ENCODE peak calls at places on chromosome 19, in nine cellular contexts. Y is cardiac muscle cell; M is PC-3; E is CD4-positive, alpha-beta T cell; U is hypothalamus; Z is activated B cell treated with CpG ODN at 0.5 μM for 24 hours; S is activated naive CD4-positive, alpha-beta T cell; J is activated gamma-delta T cell treated with anti-CD3 and anti-CD28 coated beads, Interleukin-2, amount 50 U/mL, for 16 hours; I is activated CD4-positive, alpha-beta T cell treated with anti-CD3 and anti-CD28 coated beads, Interleukin-2, amount 10 ng/mL, durations not matched to agents 7 days and 5 days. T is an unnamed sample.

GRCh38 chr19:45050036-45050435 is 11.2 kb downstream of the CLASRP start:
- DNase-seq in Y (no peak), M (no peak), E (no peak), U (no peak), Z (no peak), S (no peak), J (no peak), I (no peak), T (no peak)

GRCh38 chr19:28878862-28879566 is 333.9 kb downstream of the UQCRFS1 start:
- DNase-seq in Y (peak; percentile 83), M (peak; percentile 62), E (peak; percentile 20), U (peak; percentile 26), Z (peak; percentile 18), S (peak; percentile 29), J (peak; percentile 19), I (peak; percentile 71), T (peak; percentile 3)

GRCh38 chr19:27859689-27860088 is 1353.3 kb downstream of the UQCRFS1 start:
- DNase-seq in Y (no peak), M (no peak), E (no peak), U (no peak), Z (no peak), S (no peak), J (no peak), I (no peak), T (no peak)

GRCh38 chr19:58356971-58357797 is 3.9 kb upstream of the A1BG start:
- DNase-seq in Y (peak; percentile 53), M (no peak), E (no peak), U (no peak), Z (no peak), S (no peak), J (no peak), I (no peak), T (no peak)

GRCh38 chr19:42563352-42564210 is 31.1 kb downstream of the CEACAM8 start:
- DNase-seq in Y (peak; percentile 60), M (peak; percentile 54), E (no peak), U (no peak), Z (no peak), S (no peak), J (no peak), I (peak; percentile 25), T (no peak)

GRCh38 chr19:38209671-38210457 is 14.2 kb downstream of the DPF1 start:
- DNase-seq in Y (peak; percentile 52), M (no peak), E (no peak), U (peak; percentile 41), Z (no peak), S (no peak), J (no peak), I (no peak), T (no peak)

GRCh38 chr19:38003427-38004099 is 96.6 kb downstream of the SIPA1L3 start:
- DNase-seq in Y (peak; percentile 86), M (peak; percentile 94), E (no peak), U (peak; percentile 24), Z (peak; percentile 33), S (no peak), J (no peak), I (no peak), T (no peak)

GRCh38 chr19:35436477-35437141 is 11.4 kb upstream of the FFAR2 start:
- DNase-seq in Y (peak; percentile 90), M (peak; percentile 47), E (no peak), U (no peak), Z (no peak), S (no peak), J (no peak), I (peak; percentile 29), T (peak; percentile 61)

GRCh38 chr19:53182202-53182601 is 11.0 kb downstream of the ZNF665 start:
- DNase-seq in Y (no peak), M (peak; percentile 59), E (no peak), U (no peak), Z (no peak), S (no peak), J (no peak), I (no peak), T (no peak)

T was measured in KG1.